ENCODE peak calls at places on chromosomes 11 and 22, in five cellular contexts. V is H1, B is GM23338, Z is astrocyte, D is IMR-90. S is an unnamed sample.
A peak's percentile ranks its signal among the peaks of the same experiment; 100 is the strongest.

GRCh38 chr22:49979587-49980264 is 19.2 kb downstream of the PIM3 start:
- DNase-seq in V (peak; percentile 57), B (peak; percentile 83), Z (no peak), D (no peak), S (peak; percentile 29)

GRCh38 chr22:46833228-46833627 is 70.8 kb downstream of the TBC1D22A start:
- DNase-seq in V (peak; percentile 63), B (peak; percentile 88), Z (peak; percentile 28), D (peak; percentile 25), S (no peak)

GRCh38 chr11:59560290-59560701 is 49.0 kb downstream of the OR4D9 start:
- DNase-seq in V (peak; percentile 97), B (peak; percentile 91), Z (peak; percentile 66), D (peak; percentile 70), S (peak; percentile 78)

GRCh38 chr11:67374571-67375276 is 1.3 kb upstream of the CLCF1 start:
- DNase-seq in V (peak; percentile 63), B (no peak), Z (no peak), D (no peak), S (peak; percentile 44)

GRCh38 chr11:22244986-22245592 is 52.2 kb downstream of the ANO5 start:
- DNase-seq in V (no peak), B (peak; percentile 85), Z (peak; percentile 19), D (peak; percentile 19), S (peak; percentile 29)

GRCh38 chr11:31045335-31045734 is 324.2 kb downstream of the DCDC1 start:
- DNase-seq in V (no peak), B (peak; percentile 71), Z (no peak), D (no peak), S (peak; percentile 6)

GRCh38 chr11:73135346-73136284 is 6.5 kb downstream of the FCHSD2 start:
- DNase-seq in V (no peak), B (no peak), Z (no peak), D (no peak), S (no peak)

GRCh38 chr22:39650996-39651782 is 80.6 kb downstream of the CACNA1I start:
- DNase-seq in V (no peak), B (no peak), Z (no peak), D (no peak), S (no peak)

GRCh38 chr11:119421941-119422504 is 949 bp downstream of the THY1 start:
- DNase-seq in V (no peak), B (peak; percentile 52), Z (no peak), D (peak; percentile 24), S (peak; percentile 50)

GRCh38 chr22:36409067-36409466 is 21.3 kb upstream of the MYH9 start:
- DNase-seq in V (no peak), B (no peak), Z (no peak), D (no peak), S (no peak)
- H2AFZ ChIP-seq in V (no peak overlapping the region), B (no peak overlapping the region), Z (no peak overlapping the region), D (no peak overlapping the region), S (no peak overlapping the region)

DNA sequence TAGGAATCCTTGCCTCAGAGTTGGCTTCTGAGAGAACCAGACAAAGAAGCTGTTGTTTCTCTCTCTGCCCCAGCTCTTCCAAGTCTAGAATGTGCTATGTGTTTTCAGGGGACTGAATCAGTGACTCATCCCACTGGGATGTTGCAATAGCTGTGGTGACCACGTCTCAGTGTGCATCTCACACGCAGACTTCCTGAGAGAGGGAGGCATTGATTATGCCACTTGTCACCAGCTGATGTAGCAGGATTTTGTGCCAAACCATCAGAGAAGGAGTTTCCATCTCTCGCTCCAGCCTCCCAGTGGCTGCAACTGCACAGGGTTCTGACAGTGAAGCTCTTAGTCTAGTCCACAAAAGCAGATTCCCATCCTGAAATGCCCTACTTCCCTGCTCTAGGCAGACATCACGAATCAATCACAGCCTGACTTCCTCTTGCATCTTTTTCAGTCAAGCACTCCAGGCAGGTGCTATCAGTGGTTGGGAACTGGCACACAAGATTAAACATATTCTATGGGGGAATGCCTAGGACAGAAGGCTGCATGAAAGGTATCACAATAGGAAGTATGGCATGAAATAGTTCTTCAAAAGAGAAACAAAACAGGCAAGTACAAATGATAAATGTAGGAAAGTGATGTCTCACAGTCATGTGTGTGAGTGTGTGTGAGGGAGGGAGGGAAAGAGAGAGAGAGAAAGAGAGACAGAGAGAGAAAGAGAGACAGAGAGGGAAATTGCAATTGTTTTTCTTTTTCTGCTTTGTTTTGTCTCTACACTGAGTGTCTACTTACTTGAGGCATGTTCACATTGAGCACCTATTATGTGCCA is 456.0 kb downstream of the MIAT start:
- DNase-seq in V (no peak), B (no peak), Z (peak; percentile 99), D (peak; percentile 97), S (peak; percentile 99)
- H2AFZ ChIP-seq in V (peak overlapping the region; percentile 86), B (no peak overlapping the region), Z (no peak overlapping the region), D (peak overlapping the region; percentile 75), S (no peak overlapping the region)

DNA sequence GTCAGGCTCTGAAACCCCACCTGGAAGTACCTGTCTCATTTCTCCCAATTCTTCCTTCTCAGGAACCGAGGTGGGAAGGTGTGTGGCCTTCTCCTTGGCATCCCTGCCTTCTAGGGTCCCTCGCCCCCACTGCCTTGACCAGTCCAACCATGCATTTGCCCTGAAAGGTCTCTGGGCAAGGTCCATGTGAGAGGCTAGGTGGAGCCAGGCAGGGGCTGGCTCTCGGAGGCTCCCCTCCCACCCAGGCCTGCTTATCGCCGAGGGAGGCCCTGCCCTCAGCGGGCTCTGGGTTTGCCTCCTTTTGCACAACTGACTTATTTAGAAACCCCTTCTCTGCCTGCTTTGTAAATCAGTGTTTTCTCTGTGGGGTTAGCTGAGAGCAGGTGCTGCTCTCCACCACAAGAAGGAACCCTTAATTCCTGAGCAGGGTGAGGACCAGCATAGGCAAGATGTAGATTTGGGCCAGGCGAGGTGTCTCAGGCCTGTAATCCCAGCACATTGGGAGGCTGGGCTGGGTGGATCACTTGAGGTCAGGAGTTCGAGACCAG is 47.7 kb downstream of the CD82 start:
- DNase-seq in V (no peak), B (no peak), Z (no peak), D (no peak), S (no peak)
- H2AFZ ChIP-seq in V (no peak overlapping the region), B (no peak overlapping the region), Z (no peak overlapping the region), D (no peak overlapping the region), S (no peak overlapping the region)

DNA sequence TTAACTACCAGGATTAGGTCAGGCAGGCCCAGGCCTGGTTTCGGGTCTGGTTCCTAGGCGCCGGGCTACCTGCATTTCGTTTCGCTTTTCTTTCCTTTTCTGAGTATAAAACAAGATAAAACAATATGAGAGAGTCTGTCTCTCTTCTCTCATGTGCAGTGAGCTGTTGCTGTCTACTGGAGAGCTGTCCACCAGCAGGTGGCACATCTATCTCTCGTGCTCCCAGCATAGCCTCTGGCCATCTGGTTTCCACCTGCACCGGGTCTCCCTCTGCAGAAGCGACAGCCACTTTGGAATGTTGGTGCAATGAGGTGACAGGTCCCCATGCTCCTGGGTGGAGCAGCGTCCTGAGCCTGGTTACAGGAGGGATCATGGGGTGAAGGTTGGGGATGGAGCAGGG is 27.7 kb downstream of the RIBC2 start:
- DNase-seq in V (no peak), B (peak; percentile 77), Z (no peak), D (peak; percentile 68), S (peak; percentile 51)
- H2AFZ ChIP-seq in V (no peak overlapping the region), B (no peak overlapping the region), Z (no peak overlapping the region), D (peak overlapping the region; percentile 79), S (no peak overlapping the region)

GRCh38 chr22:19855504-19856409 is 1.1 kb upstream of the GNB1L start:
- DNase-seq in V (no peak), B (peak; percentile 71), Z (peak; percentile 29), D (peak; percentile 35), S (peak; percentile 55)
- H2AFZ ChIP-seq in V (no peak overlapping the region), B (peak overlapping the region; percentile 89), Z (peak overlapping the region; percentile 84), D (peak overlapping the region; percentile 90), S (peak overlapping the region; percentile 14)

GRCh38 chr11:12598330-12599256 is 75.6 kb upstream of the TEAD1 start:
- DNase-seq in V (no peak), B (no peak), Z (peak; percentile 72), D (peak; percentile 59), S (peak; percentile 76)
- H2AFZ ChIP-seq in V (no peak overlapping the region), B (peak overlapping the region; percentile 64), Z (no peak overlapping the region), D (no peak overlapping the region), S (no peak overlapping the region)

DNA sequence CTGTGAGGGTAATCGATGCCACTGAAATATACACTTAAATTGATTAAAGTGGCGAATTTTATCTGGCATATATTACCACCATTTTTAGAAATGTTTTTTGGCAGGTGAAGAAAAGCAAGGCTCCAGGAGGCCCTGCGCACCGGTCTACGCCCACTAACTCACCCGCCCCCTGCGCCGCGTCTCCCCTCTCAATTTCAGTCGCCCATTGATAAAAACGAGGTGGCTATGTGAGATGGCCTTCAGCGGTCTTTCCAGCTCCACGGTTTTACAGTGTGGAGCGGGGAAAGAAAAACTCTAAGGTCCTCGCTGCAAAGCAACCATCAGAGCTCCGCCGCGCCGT is 602 bp upstream of the AQP11 start:
- DNase-seq in V (no peak), B (no peak), Z (no peak), D (no peak), S (no peak)
- H2AFZ ChIP-seq in V (peak overlapping the region; percentile 47), B (peak overlapping the region; percentile 100), Z (peak overlapping the region; percentile 72), D (peak overlapping the region; percentile 80), S (peak overlapping the region; percentile 20)

GRCh38 chr11:116703421-116703820 is 69.4 kb downstream of the BUD13 start:
- DNase-seq in V (peak; percentile 76), B (peak; percentile 83), Z (no peak), D (no peak), S (no peak)
- H2AFZ ChIP-seq in V (no peak overlapping the region), B (no peak overlapping the region), Z (no peak overlapping the region), D (peak overlapping the region; percentile 19), S (no peak overlapping the region)

GRCh38 chr11:8025816-8026215 is 38.7 kb downstream of the EIF3F start:
- DNase-seq in V (no peak), B (no peak), Z (peak; percentile 84), D (peak; percentile 76), S (peak; percentile 87)

GRCh38 chr11:8023831-8024555 is 36.9 kb downstream of the EIF3F start:
- DNase-seq in V (peak; percentile 11), B (no peak), Z (peak; percentile 23), D (peak; percentile 54), S (peak; percentile 27)

GRCh38 chr11:8025123-8025522 is 38.0 kb downstream of the EIF3F start:
- DNase-seq in V (peak; percentile 17), B (no peak), Z (peak; percentile 57), D (peak; percentile 46), S (peak; percentile 72)

GRCh38 chr11:8021920-8022319 is 34.8 kb downstream of the EIF3F start:
- DNase-seq in V (no peak), B (no peak), Z (no peak), D (no peak), S (no peak)

DNA sequence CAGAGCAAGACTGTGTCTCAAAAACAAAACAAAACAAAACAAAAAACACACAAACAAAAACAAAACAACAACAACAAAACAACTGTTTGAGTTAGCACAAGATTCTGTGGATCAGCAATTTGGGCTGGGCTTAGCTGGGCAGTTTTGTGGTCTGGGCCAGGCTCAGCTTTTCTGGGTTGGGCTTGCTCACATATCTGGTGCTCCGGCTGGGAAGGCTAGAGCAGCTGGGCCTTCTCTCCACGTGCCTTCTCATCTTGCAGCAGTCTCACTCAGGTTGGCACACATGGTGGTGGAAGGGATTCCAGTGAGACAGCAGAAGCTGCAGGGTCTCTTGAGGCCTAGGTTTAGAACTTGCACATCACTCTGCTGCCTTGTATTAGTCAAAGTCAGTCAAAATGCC is 35.7 kb downstream of the EIF3F start:
- DNase-seq in V (peak; percentile 16), B (no peak), Z (no peak), D (no peak), S (no peak)
- H2AFZ ChIP-seq in V (no peak overlapping the region), B (no peak overlapping the region), Z (no peak overlapping the region), D (no peak overlapping the region), S (no peak overlapping the region)